ENCODE peak calls at places on chromosomes 1 and 21, in five cellular contexts. D is CD8-positive, alpha-beta memory T cell; T is GM23248; C is right cardiac atrium; S is gastrocnemius medialis. P is an unnamed sample.
A peak's percentile ranks its signal among the peaks of the same experiment; 100 is the strongest.

GRCh38 chr1:197027359-197027758 is 39.7 kb downstream of the F13B start:
- DNase-seq in C (no peak), T (no peak), S (no peak), D (no peak), P (no peak)

GRCh38 chr1:89363638-89364536 is at the start of gene GBP6:
- DNase-seq in D (no peak), T (peak; percentile 4), S (no peak), C (peak; percentile 64), P (no peak)

GRCh38 chr1:150194381-150195031 is 41.4 kb downstream of the ANP32E start:
- DNase-seq in D (no peak), S (no peak), C (no peak), T (peak; percentile 71), P (no peak)

GRCh38 chr1:108897865-108898720 is 21.3 kb downstream of the GPSM2 start:
- DNase-seq in T (peak; percentile 79), S (no peak), D (no peak), C (no peak), P (no peak)

GRCh38 chr1:162038624-162039023 is 15.0 kb upstream of the OLFML2B start:
- DNase-seq in C (no peak), T (no peak), D (no peak), S (no peak), P (no peak)

GRCh38 chr1:51301152-51301843 is 29.1 kb downstream of the TTC39A start:
- DNase-seq in C (no peak), T (no peak), S (no peak), D (no peak), P (peak; percentile 64)

GRCh38 chr1:206608108-206608698 is 4.1 kb downstream of the EIF2D start:
- DNase-seq in T (peak; percentile 68), D (peak; percentile 34), C (no peak), S (no peak), P (no peak)

GRCh38 chr1:178055779-178056471 is 38.0 kb upstream of the RASAL2 start:
- DNase-seq in D (no peak), S (peak; percentile 18), C (peak; percentile 60), T (no peak), P (no peak)

GRCh38 chr1:169853335-169853734 is 40.4 kb downstream of the SCYL3 start:
- DNase-seq in T (no peak), C (no peak), S (no peak), D (no peak), P (no peak)

GRCh38 chr21:39055167-39055767 is 128.0 kb downstream of the PSMG1 start:
- DNase-seq in D (no peak), C (no peak), T (peak; percentile 53), S (no peak), P (no peak)

GRCh38 chr1:244862354-244862698 is 2.0 kb downstream of the HNRNPU start:
- DNase-seq in C (no peak), D (no peak), S (no peak), T (peak; percentile 49), P (no peak)
- H3K4me3 ChIP-seq in C (peak overlapping the region; percentile 90), D (peak overlapping the region; percentile 61), S (peak overlapping the region; percentile 83), T (peak overlapping the region; percentile 97), P (peak overlapping the region; percentile 44)

DNA sequence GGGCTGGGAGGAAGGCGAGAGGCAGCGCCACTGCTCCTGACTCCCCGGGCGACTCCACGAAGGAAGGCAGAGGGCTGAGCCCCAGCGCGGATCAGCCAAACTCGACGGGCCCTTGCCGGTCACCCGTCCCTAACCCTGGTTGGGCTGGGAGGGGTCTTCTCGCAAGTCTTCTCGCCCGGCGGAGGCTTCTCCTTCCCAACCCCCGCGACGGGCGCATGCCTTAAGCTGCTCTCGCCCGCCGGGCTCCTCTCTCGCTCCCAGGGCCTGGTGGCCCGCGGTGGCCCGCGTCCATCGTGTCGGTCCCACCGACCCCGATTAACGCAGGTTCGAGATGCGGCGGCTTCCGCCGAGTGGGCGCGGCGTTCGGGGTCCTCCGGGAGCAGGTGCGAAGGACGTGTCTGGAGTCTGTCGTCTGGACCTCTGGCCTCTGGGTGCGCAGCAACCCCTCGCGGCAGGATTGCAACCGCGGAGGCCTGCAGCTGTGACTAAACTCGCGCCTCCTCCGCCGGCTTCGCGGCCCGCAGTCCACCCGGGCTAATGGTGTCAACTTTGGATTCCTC is 29.0 kb upstream of the PPM1J start:
- DNase-seq in D (no peak), S (no peak), C (peak; percentile 48), T (peak; percentile 83), P (no peak)
- H3K4me3 ChIP-seq in D (no peak overlapping the region), S (peak overlapping the region; percentile 27), C (no peak overlapping the region), T (peak overlapping the region; percentile 63), P (no peak overlapping the region)

DNA sequence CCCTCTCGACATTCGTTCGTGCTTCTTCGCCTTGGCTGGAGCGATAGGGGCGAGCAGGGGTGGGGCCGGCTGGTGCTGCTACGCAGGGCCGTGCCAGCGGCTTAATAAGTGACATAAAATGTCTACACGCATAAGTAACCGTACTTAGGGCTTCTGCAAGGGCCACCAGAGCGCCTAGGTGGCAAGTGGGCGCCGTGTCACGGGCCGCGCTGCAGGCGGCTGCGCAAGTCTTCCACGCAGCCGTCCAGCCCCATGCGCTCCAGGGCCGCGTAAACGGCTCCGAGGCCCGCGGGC is 4.8 kb downstream of the TNFRSF25 start:
- DNase-seq in T (peak; percentile 22), S (no peak), C (peak; percentile 78), D (no peak), P (no peak)
- H3K4me3 ChIP-seq in T (no peak overlapping the region), S (no peak overlapping the region), C (peak overlapping the region; percentile 14), D (peak overlapping the region; percentile 66), P (no peak overlapping the region)

GRCh38 chr21:44482581-44483287 is 27.4 kb downstream of the LRRC3 start:
- DNase-seq in T (no peak), S (no peak), D (no peak), C (no peak), P (no peak)
- H3K4me3 ChIP-seq in T (no peak overlapping the region), S (no peak overlapping the region), D (no peak overlapping the region), C (no peak overlapping the region), P (no peak overlapping the region)

GRCh38 chr1:8431028-8431427 is 113.1 kb downstream of the SLC45A1 start:
- DNase-seq in T (no peak), D (no peak), C (no peak), S (no peak), P (no peak)
- H3K4me3 ChIP-seq in T (no peak overlapping the region), D (peak overlapping the region; percentile 33), C (no peak overlapping the region), S (no peak overlapping the region), P (no peak overlapping the region)

GRCh38 chr1:19287436-19288185 is 959 bp downstream of the AKR7A3 start:
- DNase-seq in T (no peak), S (no peak), C (no peak), D (no peak), P (no peak)
- H3K4me3 ChIP-seq in T (no peak overlapping the region), S (no peak overlapping the region), C (no peak overlapping the region), D (no peak overlapping the region), P (no peak overlapping the region)

GRCh38 chr1:43934279-43934985 is 831 bp downstream of the ARTN start:
- DNase-seq in D (peak; percentile 26), C (peak; percentile 80), S (peak; percentile 72), T (peak; percentile 78), P (no peak)
- H3K4me3 ChIP-seq in D (no peak overlapping the region), C (no peak overlapping the region), S (peak overlapping the region; percentile 46), T (no peak overlapping the region), P (no peak overlapping the region)

GRCh38 chr1:10772711-10773110 is 23.7 kb downstream of the CASZ1 start:
- DNase-seq in S (no peak), D (no peak), T (no peak), C (no peak), P (no peak)

GRCh38 chr1:10773376-10773775 is 23.1 kb downstream of the CASZ1 start:
- DNase-seq in D (no peak), C (no peak), S (no peak), T (no peak), P (no peak)

GRCh38 chr1:10771789-10772188 is 24.7 kb downstream of the CASZ1 start:
- DNase-seq in C (no peak), S (no peak), D (no peak), T (no peak), P (no peak)

GRCh38 chr1:10774615-10775310 is 21.7 kb downstream of the CASZ1 start:
- DNase-seq in D (no peak), C (no peak), S (no peak), T (no peak), P (no peak)

GRCh38 chr1:10773851-10774614 is 22.4 kb downstream of the CASZ1 start:
- DNase-seq in S (no peak), T (no peak), C (no peak), D (no peak), P (no peak)
- H3K4me3 ChIP-seq in S (no peak overlapping the region), T (no peak overlapping the region), C (no peak overlapping the region), D (no peak overlapping the region), P (no peak overlapping the region)

GRCh38 chr1:203686091-203686632 is 59.5 kb downstream of the ATP2B4 start:
- DNase-seq in D (no peak), T (peak; percentile 30), C (no peak), S (no peak), P (no peak)

GRCh38 chr1:203680765-203681164 is 54.1 kb downstream of the ATP2B4 start:
- DNase-seq in D (no peak), T (no peak), C (no peak), S (no peak), P (no peak)

GRCh38 chr1:203684077-203684476 is 57.4 kb downstream of the ATP2B4 start:
- DNase-seq in T (no peak), S (peak; percentile 21), D (no peak), C (no peak), P (no peak)

GRCh38 chr1:203681739-203682138 is 55.1 kb downstream of the ATP2B4 start:
- DNase-seq in D (no peak), C (no peak), S (no peak), T (no peak), P (no peak)

GRCh38 chr1:203682401-203683383 is 56.1 kb downstream of the ATP2B4 start:
- DNase-seq in S (no peak), D (peak; percentile 38), C (no peak), T (no peak), P (no peak)
- H3K4me3 ChIP-seq in S (no peak overlapping the region), D (peak overlapping the region; percentile 12), C (no peak overlapping the region), T (no peak overlapping the region), P (no peak overlapping the region)

P was measured in lower leg skin.